ENCODE peak calls at places on chromosomes 11 and 22, in seven cellular contexts. F is SJSA1, Y is mesenchymal stem cell, P is left ventricle myocardium inferior, L is A549, I is gastrocnemius medialis, A is PC-3. T is an unnamed sample.

GRCh38 chr22:49928571-49929552 is 10.4 kb downstream of the CRELD2 start:
- DNase-seq in A (no peak), L (no peak), Y (no peak), F (no peak), P (no peak), I (no peak), T (no peak)

GRCh38 chr11:84819128-84819527 is 808.0 kb downstream of the DLG2 start:
- DNase-seq in A (peak; percentile 87), L (no peak), P (no peak), F (no peak), I (no peak), Y (peak; percentile 2), T (no peak)

GRCh38 chr22:39475337-39475736 is 18.5 kb downstream of the MGAT3 start:
- DNase-seq in L (no peak), A (no peak), P (no peak), I (no peak), Y (no peak), F (no peak), T (no peak)

GRCh38 chr11:122751298-122752070 is 86.8 kb upstream of the CRTAM start:
- DNase-seq in P (no peak), A (no peak), F (peak; percentile 26), L (no peak), Y (peak; percentile 60), I (no peak), T (no peak)

GRCh38 chr11:131579932-131580387 is 209.5 kb downstream of the NTM start:
- DNase-seq in L (peak; percentile 4), Y (peak; percentile 3), I (no peak), A (peak; percentile 30), F (peak; percentile 34), P (no peak), T (no peak)

GRCh38 chr11:100328626-100329340 is 358.3 kb upstream of the ARHGAP42 start:
- DNase-seq in I (no peak), P (no peak), Y (peak; percentile 66), L (no peak), F (no peak), A (peak; percentile 7), T (no peak)

GRCh38 chr11:118126082-118126838 is 26.4 kb downstream of the SCN4B start:
- DNase-seq in Y (no peak), P (no peak), F (no peak), I (no peak), A (peak; percentile 31), L (no peak), T (no peak)

GRCh38 chr11:73412308-73412707 is 36.1 kb downstream of the RELT start:
- DNase-seq in L (no peak), P (no peak), F (peak; percentile 42), I (no peak), A (peak; percentile 55), Y (no peak), T (no peak)

GRCh38 chr11:6402561-6402981 is 12.3 kb downstream of the SMPD1 start:
- DNase-seq in I (no peak), A (no peak), L (no peak), F (no peak), Y (peak; percentile 4), P (no peak), T (no peak)

GRCh38 chr11:7610393-7610792 is 62.9 kb downstream of the CYB5R2 start:
- DNase-seq in P (no peak), Y (no peak), I (no peak), F (no peak), A (no peak), L (no peak), T (no peak)

GRCh38 chr11:126995989-126996388 is 4.6 kb downstream of the KIRREL3 start:
- DNase-seq in I (no peak), A (no peak), F (no peak), P (no peak), L (no peak), Y (no peak), T (no peak)

GRCh38 chr11:45646275-45646970 is 19.0 kb downstream of the CHST1 start:
- DNase-seq in L (no peak), I (no peak), P (no peak), Y (peak; percentile 46), F (no peak), A (peak; percentile 27), T (no peak)

GRCh38 chr11:94740083-94740974 is 27.8 kb upstream of the AMOTL1 start:
- DNase-seq in A (peak; percentile 54), P (peak; percentile 59), Y (peak; percentile 32), I (no peak), F (peak; percentile 23), L (no peak), T (peak; percentile 5)

GRCh38 chr22:17012267-17012666 is 4.2 kb upstream of the GAB4 start:
- DNase-seq in I (no peak), F (no peak), Y (no peak), P (no peak), A (no peak), L (no peak), T (no peak)

GRCh38 chr22:22082229-22082835 is 99.7 kb upstream of the TOP3B start:
- DNase-seq in P (no peak), Y (no peak), A (no peak), L (no peak), F (no peak), I (no peak), T (no peak)

GRCh38 chr11:133362921-133363320 is 169.4 kb downstream of the OPCML start:
- DNase-seq in A (no peak), I (no peak), P (no peak), F (no peak), Y (no peak), L (no peak), T (no peak)

GRCh38 chr11:47331454-47332302 is 20.8 kb downstream of the MYBPC3 start:
- DNase-seq in I (no peak), Y (no peak), P (no peak), L (no peak), F (no peak), A (no peak), T (no peak)

GRCh38 chr11:9569588-9570164 is 3.8 kb upstream of the WEE1 start:
- DNase-seq in L (no peak), P (no peak), I (no peak), A (no peak), F (no peak), Y (no peak), T (no peak)

GRCh38 chr11:9570313-9570712 is 3.2 kb upstream of the WEE1 start:
- DNase-seq in A (no peak), I (no peak), P (no peak), L (no peak), F (no peak), Y (no peak), T (no peak)

GRCh38 chr11:9571766-9572120 is 1.7 kb upstream of the WEE1 start:
- DNase-seq in P (no peak), F (no peak), L (no peak), Y (no peak), A (no peak), I (no peak), T (no peak)

GRCh38 chr11:9573054-9573774 is at the start of gene WEE1:
- DNase-seq in F (peak; percentile 98), A (peak; percentile 98), L (peak; percentile 96), Y (peak; percentile 98), P (peak; percentile 98), I (peak; percentile 94), T (peak; percentile 87)

DNA sequence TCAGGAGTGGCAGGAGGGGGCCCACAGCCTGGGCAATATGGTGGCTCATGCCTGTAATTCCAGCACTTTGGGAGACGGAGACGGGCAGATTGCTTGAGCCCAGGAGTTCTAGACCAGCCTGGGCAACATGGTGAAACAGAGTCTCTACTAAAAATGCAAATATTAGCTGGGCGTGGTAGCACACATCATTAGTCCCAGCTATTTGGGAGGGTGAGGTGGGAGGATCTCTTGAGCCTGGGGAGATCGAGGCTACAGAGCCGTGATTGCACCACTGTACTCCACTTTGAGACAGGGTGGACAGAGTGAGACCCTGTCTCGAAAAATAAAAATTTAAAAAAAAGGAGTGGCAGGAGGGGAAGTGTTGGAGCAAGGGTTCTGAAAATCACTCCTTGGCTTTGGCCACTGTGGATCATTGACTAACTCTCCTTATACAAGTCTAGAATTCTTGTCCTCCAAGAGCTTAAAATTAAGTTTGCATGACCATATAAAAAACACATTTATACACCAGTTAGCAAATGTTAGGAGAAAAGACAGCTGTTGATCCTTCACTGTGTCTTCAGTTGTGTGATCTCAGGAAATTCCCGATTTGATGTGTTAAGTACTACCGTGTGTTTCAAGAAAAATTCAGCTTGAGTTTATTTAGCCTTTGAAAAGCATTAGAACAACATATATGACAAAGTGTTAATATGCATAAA is 2.3 kb upstream of the WEE1 start:
- DNase-seq in Y (peak; percentile 46), A (no peak), I (no peak), F (no peak), P (no peak), L (no peak), T (no peak)
- H3K4me1 ChIP-seq in Y (peaks cover 14% of the 10 kb centered on the region), A (peaks cover 52% of the 10 kb centered on the region), I (peaks cover 15% of the 10 kb centered on the region), F (peaks cover 41% of the 10 kb centered on the region), P (peaks cover 63% of the 10 kb centered on the region), L (peaks cover 51% of the 10 kb centered on the region), T (peaks cover 49% of the 10 kb centered on the region)

DNA sequence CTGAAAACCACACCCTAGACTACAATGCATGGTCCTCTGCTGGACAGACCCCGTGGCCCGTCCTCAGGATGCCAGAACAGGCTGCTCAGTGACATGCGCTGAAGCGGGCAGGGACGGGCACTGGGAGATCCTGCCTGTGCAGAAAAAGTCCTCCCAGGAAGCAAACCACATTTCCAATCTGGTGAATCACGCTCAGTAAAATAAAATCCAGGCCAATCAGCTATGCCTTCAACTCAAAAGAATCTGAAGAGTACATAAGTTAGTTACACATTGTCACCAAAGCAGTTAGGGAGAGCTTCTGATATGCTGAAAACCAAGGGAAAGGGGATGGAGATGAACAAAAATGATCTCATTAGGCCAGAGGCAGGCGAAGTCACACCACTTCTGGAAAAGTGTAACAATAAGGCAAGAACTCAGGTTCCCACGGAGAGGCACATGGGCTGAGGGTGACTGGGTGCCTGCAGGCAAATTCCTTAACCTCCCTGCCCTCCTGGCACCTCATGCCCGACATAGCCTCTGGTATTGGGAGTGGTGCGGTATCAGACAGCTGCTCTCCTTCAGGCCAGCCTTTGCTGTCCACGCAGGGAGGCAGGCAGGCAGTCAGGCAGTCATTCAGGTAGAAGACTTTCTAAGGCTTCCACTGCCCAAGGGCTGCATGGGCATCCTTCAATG is 66.4 kb downstream of the APOL5 start:
- DNase-seq in A (peak; percentile 89), P (no peak), I (no peak), F (no peak), Y (no peak), L (peak; percentile 38), T (no peak)
- H3K27ac ChIP-seq in A (peak overlapping the region; percentile 92), P (no peak overlapping the region), I (peak overlapping the region; percentile 57), F (no peak overlapping the region), Y (peak overlapping the region; percentile 96), L (peak overlapping the region; percentile 87), T (peak overlapping the region; percentile 11)

DNA sequence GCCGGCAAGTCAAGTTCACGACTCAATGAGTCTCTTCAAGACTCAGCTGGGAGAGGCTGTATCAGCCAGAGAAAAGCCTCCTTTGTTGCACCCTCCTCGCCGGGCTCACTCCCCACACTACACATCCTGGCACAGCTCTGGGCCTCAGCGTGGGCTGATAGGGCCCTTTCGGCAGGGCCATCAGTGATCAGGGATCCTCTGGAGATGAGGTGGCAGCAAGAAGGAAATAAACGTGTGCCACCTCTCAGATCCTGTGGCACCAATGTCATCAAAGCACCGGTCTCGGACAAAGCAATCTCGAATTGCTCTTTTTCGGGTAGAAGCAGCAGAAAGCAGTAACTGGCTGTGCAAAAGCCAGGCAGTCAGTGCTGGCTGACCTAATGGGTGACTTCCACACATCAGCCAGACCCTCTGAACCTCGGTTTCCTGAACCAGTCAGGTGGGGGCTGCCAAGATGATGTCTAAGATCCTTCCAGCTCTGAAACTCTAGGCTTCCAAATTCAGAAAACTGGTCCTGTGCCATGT is 2.1 kb downstream of the EHD1 start:
- DNase-seq in I (no peak), A (no peak), L (no peak), Y (no peak), F (no peak), P (no peak), T (no peak)
- H3K4me1 ChIP-seq in I (peaks cover 73% of the 10 kb centered on the region), A (peaks cover 45% of the 10 kb centered on the region), L (peaks cover 45% of the 10 kb centered on the region), Y (peaks cover 43% of the 10 kb centered on the region), F (peaks cover 35% of the 10 kb centered on the region), P (peaks cover 96% of the 10 kb centered on the region), T (peaks cover 32% of the 10 kb centered on the region)

GRCh38 chr22:35431483-35432205 is 31.7 kb downstream of the MCM5 start:
- DNase-seq in L (no peak), F (no peak), A (no peak), Y (peak; percentile 17), P (no peak), I (no peak), T (no peak)
- H3K27ac ChIP-seq in L (peak overlapping the region; percentile 85), F (peak overlapping the region; percentile 19), A (peak overlapping the region; percentile 24), Y (no peak overlapping the region), P (peak overlapping the region; percentile 66), I (peak overlapping the region; percentile 14), T (no peak overlapping the region)

T was measured in thoracic aorta.